ENCODE peak calls at places on chromosomes 16 and 17, in ten cellular contexts. O is GM23338; G is activated CD8-positive, alpha-beta T cell treated with anti-CD3 and anti-CD28 coated beads for 36 hours; J is fibroblast of villous mesenchyme; E is A673; D is GM10248; Q is heart right ventricle; P is nephron progenitor cell; A is progenitor cell of endocrine pancreas; T is lower lobe of right lung. X is an unnamed sample.

GRCh38 chr17:44758414-44759095 is at the start of gene ADAM11:
- DNase-seq in T (no peak), P (peak; percentile 61), Q (no peak), A (no peak), E (no peak), G (no peak), O (peak; percentile 69), D (peak; percentile 54), J (no peak), X (no peak)

GRCh38 chr16:87415441-87415840 is 23.3 kb downstream of the MAP1LC3B start:
- DNase-seq in G (no peak), Q (no peak), A (no peak), E (no peak), O (no peak), J (no peak), T (no peak), P (no peak), D (no peak), X (no peak)

GRCh38 chr16:87550510-87550961 is 51.8 kb upstream of the JPH3 start:
- DNase-seq in G (peak; percentile 63), P (peak; percentile 72), A (peak; percentile 39), E (peak; percentile 36), J (no peak), O (peak; percentile 69), T (peak; percentile 67), Q (no peak), D (peak; percentile 81), X (peak; percentile 70)

GRCh38 chr16:17983114-17983513 is 353.4 kb downstream of the NPIPA8 start:
- DNase-seq in Q (no peak), G (no peak), A (no peak), P (no peak), D (no peak), T (no peak), J (no peak), E (no peak), O (no peak), X (no peak)

GRCh38 chr16:66408181-66409048 is 18.7 kb upstream of the BEAN1 start:
- DNase-seq in D (no peak), Q (peak; percentile 53), O (peak; percentile 20), G (peak; percentile 33), T (no peak), J (peak; percentile 89), E (peak; percentile 68), A (no peak), P (no peak), X (peak; percentile 57)

GRCh38 chr16:78396046-78396445 is 296.6 kb downstream of the WWOX start:
- DNase-seq in D (no peak), A (no peak), Q (no peak), T (no peak), E (peak; percentile 6), P (no peak), J (no peak), O (peak; percentile 60), G (no peak), X (no peak)

GRCh38 chr16:70470141-70470926 is 15.9 kb downstream of the FCSK start:
- DNase-seq in T (no peak), G (no peak), A (no peak), J (no peak), D (no peak), P (no peak), O (no peak), E (no peak), Q (no peak), X (no peak)

GRCh38 chr17:72030067-72030899 is 90.5 kb upstream of the SOX9 start:
- DNase-seq in A (peak; percentile 11), Q (peak; percentile 14), D (peak; percentile 50), E (peak; percentile 97), O (peak; percentile 94), G (peak; percentile 48), P (peak; percentile 56), J (peak; percentile 28), T (peak; percentile 41), X (peak; percentile 46)

GRCh38 chr17:47210105-47210504 is 957 bp downstream of the MYL4 start:
- DNase-seq in T (no peak), Q (no peak), E (no peak), O (no peak), G (no peak), P (no peak), A (no peak), J (no peak), D (no peak), X (no peak)

GRCh38 chr16:27838536-27839175 is 224.9 kb downstream of the GSG1L start:
- DNase-seq in D (no peak), A (no peak), O (no peak), E (no peak), T (no peak), P (no peak), G (no peak), Q (no peak), J (no peak), X (no peak)

GRCh38 chr17:57142925-57143324 is 57.9 kb downstream of the AKAP1 start:
- DNase-seq in P (peak; percentile 35), T (no peak), D (no peak), A (no peak), G (no peak), Q (peak; percentile 13), J (peak; percentile 67), O (no peak), E (no peak), X (no peak)

GRCh38 chr17:62565817-62566216 is 61.7 kb upstream of the MRC2 start:
- DNase-seq in J (peak; percentile 36), E (no peak), G (no peak), P (no peak), Q (no peak), D (no peak), T (no peak), O (no peak), A (no peak), X (no peak)

GRCh38 chr16:21023509-21024202 is 123.1 kb downstream of the LYRM1 start:
- DNase-seq in J (no peak), A (no peak), G (peak; percentile 4), D (no peak), Q (peak; percentile 22), T (no peak), P (no peak), E (no peak), O (no peak), X (no peak)

GRCh38 chr16:11684231-11685025 is 16.2 kb downstream of the SNN start:
- DNase-seq in P (no peak), A (no peak), G (no peak), J (no peak), Q (no peak), T (no peak), O (no peak), D (no peak), E (no peak), X (no peak)

GRCh38 chr16:46629331-46629843 is 8.2 kb upstream of the SHCBP1 start:
- DNase-seq in G (no peak), P (no peak), E (peak; percentile 73), D (no peak), T (no peak), O (peak; percentile 79), J (peak; percentile 72), A (no peak), Q (no peak), X (peak; percentile 35)
- TF ChIP-seq CTCF in G (no peak), P (peak; percentile 30), E (peak; percentile 62), D (peak; percentile 17), T (peak; percentile 19), O (peak; percentile 37), J (peak; percentile 58), A (peak; percentile 39), Q (peak; percentile 37), X (no peak)

GRCh38 chr17:3723556-3724372 is at the start of gene HASPIN:
- DNase-seq in Q (peak; percentile 90), O (peak; percentile 97), D (peak; percentile 99), J (peak; percentile 89), P (peak; percentile 94), G (peak; percentile 93), T (peak; percentile 92), E (peak; percentile 96), A (peak; percentile 89), X (peak; percentile 86)
- TF ChIP-seq CTCF in Q (peak; percentile 22), O (no peak), D (no peak), J (peak; percentile 40), P (peak; percentile 18), G (peak; percentile 42), T (peak; percentile 39), E (no peak), A (peak; percentile 49), X (no peak)

DNA sequence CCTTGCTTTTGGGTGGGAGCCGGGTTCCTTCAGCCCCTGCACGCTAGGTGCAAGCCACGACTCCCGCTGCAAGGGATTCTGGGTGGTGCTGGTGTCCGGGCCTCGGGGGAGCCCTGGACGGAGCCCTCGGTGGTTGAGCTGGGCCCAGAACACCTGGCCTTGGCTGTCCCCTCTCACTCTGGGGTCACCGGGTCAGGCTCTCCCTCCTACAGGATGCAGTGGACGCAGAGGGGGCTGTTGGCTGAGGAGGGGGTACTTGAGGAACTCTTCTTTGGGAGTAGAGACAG is 27.9 kb upstream of the SLC38A10 start:
- DNase-seq in O (no peak), E (no peak), Q (no peak), J (no peak), P (no peak), D (no peak), G (no peak), A (no peak), T (no peak), X (no peak)
- TF ChIP-seq CTCF in O (no peak), E (no peak), Q (no peak), J (no peak), P (no peak), D (no peak), G (no peak), A (no peak), T (no peak), X (no peak)

GRCh38 chr17:28326114-28326513 is 7.1 kb downstream of the TMEM97 start:
- DNase-seq in J (no peak), Q (no peak), E (no peak), O (no peak), T (no peak), P (no peak), D (no peak), A (no peak), G (no peak), X (peak; percentile 67)

GRCh38 chr17:28327031-28327607 is 8.1 kb downstream of the TMEM97 start:
- DNase-seq in O (no peak), D (no peak), E (no peak), P (no peak), A (no peak), Q (no peak), G (peak; percentile 25), T (no peak), J (no peak), X (no peak)

GRCh38 chr17:28324776-28325175 is 5.8 kb downstream of the TMEM97 start:
- DNase-seq in Q (no peak), O (no peak), T (no peak), J (no peak), A (no peak), E (no peak), G (no peak), P (no peak), D (no peak), X (no peak)

GRCh38 chr17:28324272-28324745 is 5.3 kb downstream of the TMEM97 start:
- DNase-seq in P (no peak), T (no peak), D (no peak), E (no peak), O (no peak), G (no peak), J (no peak), Q (no peak), A (no peak), X (no peak)

DNA sequence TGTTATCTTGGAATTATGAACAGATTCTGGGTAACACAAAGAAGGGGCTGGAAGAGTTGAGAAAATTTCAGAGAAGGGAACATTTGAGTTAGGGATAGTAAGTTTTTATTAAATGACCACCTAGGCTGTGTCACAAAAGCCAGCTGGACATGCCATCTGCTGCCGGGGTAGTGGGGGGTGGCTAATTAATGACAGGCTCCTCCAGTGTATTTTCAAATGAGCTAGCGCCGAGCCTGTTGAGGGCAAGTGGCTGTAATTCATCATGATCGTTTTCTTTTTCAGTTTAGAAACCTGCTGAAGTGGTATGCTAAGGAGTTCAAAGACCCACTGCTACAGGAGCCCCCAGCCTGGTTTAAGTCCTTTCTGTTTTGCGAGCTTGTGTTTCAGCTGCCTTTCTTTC is 6.2 kb downstream of the TMEM97 start:
- DNase-seq in G (no peak), J (no peak), O (no peak), P (no peak), Q (no peak), D (no peak), E (no peak), A (no peak), T (no peak), X (no peak)
- TF ChIP-seq CTCF in G (no peak), J (no peak), O (no peak), P (no peak), Q (no peak), D (no peak), E (no peak), A (no peak), T (no peak), X (no peak)